ENCODE peak calls at places on chromosome 18, in five cellular contexts. W, Q, S, X and I are unnamed samples.

GRCh38 chr18:23231340-23232021 is 96.2 kb downstream of the CABLES1 start:
- DNase-seq in W (peak; percentile 62), Q (peak; percentile 62), S (peak; percentile 92), X (peak; percentile 92), I (peak; percentile 92)

GRCh38 chr18:79639072-79639829 is 40.4 kb upstream of the CTDP1 start:
- DNase-seq in W (no peak), Q (no peak), S (no peak), X (no peak), I (no peak)

GRCh38 chr18:49041677-49042570 is 91.2 kb upstream of the SMAD7 start:
- DNase-seq in W (peak; percentile 88), Q (peak; percentile 67), S (peak; percentile 68), X (peak; percentile 46), I (peak; percentile 64)

GRCh38 chr18:13658444-13659204 is 67.7 kb downstream of the FAM210A start:
- DNase-seq in W (no peak), Q (no peak), S (no peak), X (no peak), I (peak; percentile 32)

GRCh38 chr18:54881229-54881753 is 53.0 kb downstream of the RAB27B start:
- DNase-seq in W (no peak), Q (no peak), S (no peak), X (no peak), I (no peak)

GRCh38 chr18:49212819-49213218 is 247.6 kb downstream of the DYM start:
- DNase-seq in W (no peak), Q (no peak), S (no peak), X (no peak), I (no peak)

GRCh38 chr18:10798727-10799435 is 273.1 kb downstream of the NAPG start:
- DNase-seq in W (no peak), Q (no peak), S (no peak), X (no peak), I (no peak)

GRCh38 chr18:11040823-11041712 is 108.3 kb downstream of the PIEZO2 start:
- DNase-seq in W (peak; percentile 84), Q (peak; percentile 26), S (peak; percentile 74), X (peak; percentile 65), I (peak; percentile 35)

GRCh38 chr18:25875574-25875973 is 214.8 kb downstream of the SS18 start:
- DNase-seq in W (no peak), Q (no peak), S (no peak), X (no peak), I (no peak)

GRCh38 chr18:76991021-76991688 is 141.4 kb downstream of the MBP start:
- DNase-seq in W (no peak), Q (no peak), S (no peak), X (no peak), I (no peak)

GRCh38 chr18:21820035-21820810 is 79.6 kb downstream of the MIB1 start:
- DNase-seq in W (no peak), Q (no peak), S (peak; percentile 19), X (peak; percentile 28), I (no peak)

GRCh38 chr18:74453011-74453571 is 4.0 kb downstream of the DIPK1C start:
- DNase-seq in W (no peak), Q (no peak), S (no peak), X (no peak), I (no peak)

GRCh38 chr18:74412106-74412880 is 44.8 kb downstream of the DIPK1C start:
- DNase-seq in W (no peak), Q (no peak), S (no peak), X (no peak), I (no peak)

GRCh38 chr18:51151568-51152511 is 45.6 kb downstream of the MEX3C start:
- DNase-seq in W (peak; percentile 38), Q (peak; percentile 66), S (peak; percentile 65), X (no peak), I (peak; percentile 93)

GRCh38 chr18:50727721-50728470 is 91.9 kb downstream of the MRO start:
- DNase-seq in W (no peak), Q (no peak), S (no peak), X (no peak), I (no peak)

GRCh38 chr18:13889661-13890060 is 25.7 kb downstream of the MC2R start:
- DNase-seq in W (no peak), Q (no peak), S (no peak), X (peak; percentile 56), I (no peak)

GRCh38 chr18:12086249-12086648 is 7.4 kb upstream of the ANKRD62 start:
- DNase-seq in W (peak; percentile 92), Q (peak; percentile 89), S (no peak), X (no peak), I (no peak)

GRCh38 chr18:67280843-67281242 is 235.7 kb downstream of the DSEL start:
- DNase-seq in W (no peak), Q (no peak), S (no peak), X (no peak), I (no peak)

GRCh38 chr18:29164993-29165599 is 988.2 kb upstream of the CDH2 start:
- DNase-seq in W (no peak), Q (no peak), S (no peak), X (peak; percentile 95), I (no peak)

GRCh38 chr18:39701839-39702238 is 2136.2 kb upstream of the CELF4 start:
- DNase-seq in W (no peak), Q (no peak), S (no peak), X (peak; percentile 36), I (no peak)

GRCh38 chr18:14978962-14979535 is 231.1 kb downstream of the ANKRD30B start:
- DNase-seq in W (peak; percentile 68), Q (peak; percentile 59), S (peak; percentile 51), X (peak; percentile 79), I (peak; percentile 44)

GRCh38 chr18:2547477-2548087 is 23.7 kb downstream of the METTL4 start:
- DNase-seq in W (peak; percentile 18), Q (no peak), S (peak; percentile 80), X (peak; percentile 75), I (no peak)

GRCh38 chr18:55900380-55900779 is 312.4 kb upstream of the TCF4 start:
- DNase-seq in W (no peak), Q (no peak), S (no peak), X (peak; percentile 53), I (no peak)

GRCh38 chr18:67151366-67151765 is 365.2 kb downstream of the DSEL start:
- DNase-seq in W (no peak), Q (no peak), S (no peak), X (no peak), I (no peak)

GRCh38 chr18:79579807-79580480 is 99.7 kb upstream of the CTDP1 start:
- DNase-seq in W (no peak), Q (peak; percentile 3), S (no peak), X (no peak), I (no peak)

GRCh38 chr18:76953186-76953982 is 131.0 kb downstream of the ZNF236 start:
- DNase-seq in W (peak; percentile 63), Q (peak; percentile 62), S (no peak), X (no peak), I (no peak)

GRCh38 chr18:33210575-33211189 is 229.8 kb downstream of the CCDC178 start:
- DNase-seq in W (peak; percentile 14), Q (no peak), S (peak; percentile 29), X (peak; percentile 41), I (no peak)

GRCh38 chr18:51998711-51999110 is 341.3 kb upstream of the DCC start:
- DNase-seq in W (no peak), Q (no peak), S (no peak), X (no peak), I (no peak)

GRCh38 chr18:49055787-49056186 is 105.0 kb upstream of the SMAD7 start:
- DNase-seq in W (peak; percentile 46), Q (peak; percentile 69), S (peak; percentile 68), X (peak; percentile 5), I (peak; percentile 72)

GRCh38 chr18:9890191-9890590 is 4.4 kb downstream of the TXNDC2 start:
- DNase-seq in W (no peak), Q (no peak), S (no peak), X (no peak), I (no peak)

GRCh38 chr18:63518178-63519012 is 23.8 kb upstream of the SERPINB12 start:
- DNase-seq in W (peak; percentile 77), Q (peak; percentile 50), S (peak; percentile 74), X (peak; percentile 91), I (peak; percentile 72)

GRCh38 chr18:12911025-12911927 is 27.2 kb upstream of the PTPN2 start:
- DNase-seq in W (no peak), Q (peak; percentile 35), S (no peak), X (no peak), I (peak; percentile 78)

GRCh38 chr18:48405108-48405507 is 4.1 kb downstream of the ZBTB7C start:
- DNase-seq in W (no peak), Q (no peak), S (no peak), X (peak; percentile 42), I (peak; percentile 10)

DNA sequence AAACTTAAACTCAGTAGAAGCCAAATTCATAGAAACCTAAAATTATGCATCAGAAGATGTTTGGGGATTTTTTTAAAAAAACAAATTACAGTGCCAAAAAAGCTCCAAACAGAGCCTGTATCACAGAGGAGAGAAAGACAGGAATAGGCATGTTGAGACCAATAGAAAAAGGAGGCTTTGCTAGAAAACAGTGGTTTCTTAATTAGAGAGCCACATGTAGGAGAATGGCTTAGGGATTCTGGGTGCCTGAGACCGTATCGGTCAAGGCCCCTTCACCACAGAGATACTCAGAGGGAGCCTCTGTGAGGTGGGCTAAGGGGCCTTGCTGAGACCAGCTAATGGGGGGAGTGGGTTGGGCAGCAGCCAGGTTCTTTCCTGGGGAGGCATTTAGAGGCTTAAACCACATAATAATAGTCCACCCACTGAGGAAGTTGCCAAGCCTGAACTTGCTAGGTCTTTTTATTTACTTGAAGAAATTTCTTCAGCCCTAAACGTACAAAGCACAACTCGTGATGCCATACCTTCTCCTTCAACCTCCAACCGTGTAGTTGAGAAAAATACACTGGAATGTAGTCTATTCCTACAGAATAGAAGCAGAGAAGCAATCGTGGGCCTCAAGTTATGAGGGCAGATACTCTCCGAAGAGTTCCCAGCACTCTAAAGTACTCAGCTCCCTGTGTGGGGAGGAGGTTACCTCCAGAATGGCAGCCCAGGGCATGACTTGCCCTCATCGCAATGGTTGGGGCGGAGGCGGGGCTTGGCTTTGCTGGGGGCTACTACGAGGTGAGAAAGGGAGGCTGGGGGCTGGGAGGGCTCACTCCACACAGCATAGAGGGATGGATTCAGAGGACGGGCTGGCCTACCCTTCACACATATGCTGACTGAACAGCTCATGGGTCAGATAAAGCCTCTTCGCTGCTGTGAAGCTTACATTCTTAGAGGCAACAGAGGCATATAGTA is 237.9 kb downstream of the TPGS2 start:
- DNase-seq in W (no peak), Q (no peak), S (no peak), X (no peak), I (no peak)
- TF ChIP-seq CTCF in W (no peak), Q (no peak), S (no peak), X (no peak), I (no peak)

GRCh38 chr18:78021196-78021595 is 771.5 kb downstream of the GALR1 start:
- DNase-seq in W (no peak), Q (no peak), S (no peak), X (no peak), I (no peak)
- TF ChIP-seq CTCF in W (no peak), Q (no peak), S (no peak), X (no peak), I (no peak)

GRCh38 chr18:44341759-44342158 is 338.9 kb upstream of the SETBP1 start:
- DNase-seq in W (no peak), Q (no peak), S (no peak), X (peak; percentile 81), I (no peak)
- TF ChIP-seq CTCF in W (no peak), Q (no peak), S (no peak), X (no peak), I (no peak)

DNA sequence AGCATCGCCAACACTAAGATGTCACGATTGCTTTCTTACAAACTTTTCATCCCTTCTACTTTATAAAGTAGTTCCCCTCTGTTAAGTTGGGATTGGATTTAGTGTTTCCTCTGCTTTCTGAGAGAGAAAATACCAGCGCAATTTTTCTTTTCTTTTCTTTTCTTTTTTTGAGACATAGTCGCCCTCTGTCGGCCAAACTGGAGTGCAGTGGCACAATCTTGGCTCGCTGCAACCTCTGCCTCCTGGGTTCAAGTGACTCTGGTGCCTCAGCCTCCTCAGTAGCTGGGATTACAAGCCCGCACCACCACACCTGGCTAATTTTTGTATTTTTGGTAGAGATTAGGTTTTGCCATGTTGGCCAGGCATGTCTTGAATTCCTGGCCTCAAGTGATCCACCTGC is 9.0 kb downstream of the RELCH start:
- DNase-seq in W (no peak), Q (no peak), S (no peak), X (no peak), I (no peak)
- TF ChIP-seq CTCF in W (no peak), Q (no peak), S (no peak), X (peak; percentile 47), I (no peak)